ENCODE peak calls at places on chromosome 10, in six cellular contexts. X is T-helper 17 cell, N is smooth muscle cell of the brain vasculature, R is astrocyte of the spinal cord, V is NCI-H774, Y is HT1080. P is an unnamed sample.

GRCh38 chr10:25768167-25768566 is 165.9 kb upstream of the MYO3A start:
- DNase-seq in X (no peak), N (no peak), R (no peak), V (no peak), Y (no peak), P (no peak)

GRCh38 chr10:76049581-76050290 is 618.3 kb downstream of the LRMDA start:
- DNase-seq in X (no peak), N (no peak), R (no peak), Y (no peak), V (no peak), P (no peak)

GRCh38 chr10:100009283-100009792 is 409 bp downstream of the DNMBP start:
- DNase-seq in N (no peak), R (peak; percentile 51), V (no peak), Y (peak; percentile 27), X (no peak), P (peak; percentile 1)

GRCh38 chr10:48523212-48523819 is 81.6 kb downstream of the ARHGAP22 start:
- DNase-seq in N (no peak), Y (no peak), X (no peak), R (peak; percentile 98), V (no peak), P (no peak)

GRCh38 chr10:72088879-72089585 is 681 bp upstream of the SPOCK2 start:
- DNase-seq in R (peak; percentile 8), Y (no peak), X (no peak), V (no peak), N (no peak), P (no peak)

GRCh38 chr10:125154529-125154928 is 5.8 kb downstream of the CTBP2 start:
- DNase-seq in X (no peak), N (no peak), V (no peak), Y (no peak), R (no peak), P (no peak)

GRCh38 chr10:58362026-58362799 is 23.0 kb upstream of the TFAM start:
- DNase-seq in X (no peak), R (no peak), N (no peak), Y (no peak), V (no peak), P (no peak)

GRCh38 chr10:81021428-81022129 is 483.9 kb downstream of the SH2D4B start:
- DNase-seq in N (no peak), R (no peak), Y (no peak), X (no peak), V (no peak), P (no peak)

GRCh38 chr10:13340626-13341370 is 7.3 kb downstream of the SEPHS1 start:
- DNase-seq in R (no peak), Y (no peak), V (no peak), X (no peak), N (no peak), P (no peak)

GRCh38 chr10:69517271-69517848 is 55.9 kb downstream of the NEUROG3 start:
- DNase-seq in V (no peak), Y (no peak), N (no peak), X (no peak), R (no peak), P (no peak)

GRCh38 chr10:106555599-106555998 is 608.9 kb downstream of the SORCS1 start:
- DNase-seq in R (no peak), V (no peak), Y (no peak), X (no peak), N (no peak), P (no peak)

GRCh38 chr10:30865141-30865926 is 166.3 kb downstream of the ZNF438 start:
- DNase-seq in N (no peak), V (no peak), X (no peak), R (no peak), Y (no peak), P (no peak)

GRCh38 chr10:132793871-132794849 is 8.2 kb upstream of the NKX6-2 start:
- DNase-seq in Y (no peak), N (no peak), X (no peak), V (no peak), R (no peak), P (no peak)

GRCh38 chr10:132589015-132589414 is 51.4 kb downstream of the INPP5A start:
- DNase-seq in Y (no peak), V (no peak), N (no peak), X (no peak), R (no peak), P (no peak)

GRCh38 chr10:31757374-31757773 is 171.3 kb downstream of the ARHGAP12 start:
- DNase-seq in X (no peak), V (no peak), R (peak; percentile 19), N (no peak), Y (no peak), P (no peak)

GRCh38 chr10:86970887-86971145 is 2.5 kb downstream of the ADIRF start:
- DNase-seq in V (no peak), X (no peak), N (no peak), R (no peak), Y (no peak), P (no peak)

GRCh38 chr10:79353000-79353406 is 5.7 kb downstream of the PPIF start:
- DNase-seq in X (no peak), R (no peak), Y (no peak), V (no peak), N (no peak), P (no peak)

GRCh38 chr10:15472431-15473400 is 101.6 kb upstream of the FAM171A1 start:
- DNase-seq in N (peak; percentile 95), V (no peak), Y (no peak), R (peak; percentile 98), X (no peak), P (no peak)

GRCh38 chr10:18949391-18949790 is 99.2 kb upstream of the MALRD1 start:
- DNase-seq in R (no peak), Y (no peak), X (no peak), V (no peak), N (no peak), P (no peak)

GRCh38 chr10:33133557-33133956 is 175.5 kb upstream of the ITGB1 start:
- DNase-seq in N (no peak), Y (no peak), X (no peak), V (no peak), R (peak; percentile 55), P (no peak)

GRCh38 chr10:624605-625334 is 64.7 kb downstream of the DIP2C start:
- DNase-seq in V (peak; percentile 73), Y (peak; percentile 85), R (peak; percentile 81), X (no peak), N (peak; percentile 57), P (peak; percentile 77)

GRCh38 chr10:132562916-132563456 is 25.4 kb downstream of the INPP5A start:
- DNase-seq in R (no peak), Y (no peak), V (no peak), X (no peak), N (no peak), P (no peak)

GRCh38 chr10:28797904-28798371 is 120.6 kb downstream of the BAMBI start:
- DNase-seq in N (no peak), X (no peak), Y (no peak), R (peak; percentile 14), V (no peak), P (no peak)

GRCh38 chr10:8674230-8674629 is 619.7 kb downstream of the GATA3 start:
- DNase-seq in X (no peak), V (no peak), R (no peak), Y (no peak), N (no peak), P (no peak)

GRCh38 chr10:130546841-130547240 is 410.6 kb downstream of the GLRX3 start:
- DNase-seq in N (no peak), Y (no peak), V (no peak), R (no peak), X (no peak), P (no peak)

GRCh38 chr10:132766291-132766690 is 19.7 kb downstream of the NKX6-2 start:
- DNase-seq in Y (no peak), X (no peak), R (no peak), N (no peak), V (no peak), P (no peak)

GRCh38 chr10:127983701-127984100 is 76.8 kb downstream of the PTPRE start:
- DNase-seq in X (no peak), N (no peak), V (no peak), R (no peak), Y (no peak), P (no peak)

GRCh38 chr10:113100299-113100680 is 150.2 kb downstream of the TCF7L2 start:
- DNase-seq in N (no peak), R (no peak), V (no peak), X (no peak), Y (no peak), P (no peak)

GRCh38 chr10:12703813-12704212 is 297.7 kb downstream of the CCDC3 start:
- DNase-seq in N (no peak), Y (peak; percentile 69), X (no peak), R (peak; percentile 83), V (no peak), P (no peak)

GRCh38 chr10:1881636-1882035 is 144.3 kb upstream of the ADARB2 start:
- DNase-seq in X (no peak), V (no peak), Y (no peak), N (no peak), R (no peak), P (no peak)

GRCh38 chr10:42428534-42428933 is 209.8 kb downstream of the ZNF33B start:
- DNase-seq in Y (peak; percentile 3), X (no peak), V (no peak), N (no peak), R (no peak), P (no peak)

GRCh38 chr10:22002531-22003110 is 909 bp downstream of the DNAJC1 start:
- DNase-seq in X (no peak), N (no peak), V (no peak), R (peak; percentile 65), Y (peak; percentile 21), P (no peak)

P was measured in substantia nigra.